ENCODE peak calls at places on chromosomes 7 and 10, in ten cellular contexts. One of them, this sample, is unnamed.

GRCh38 chr10:97029271-97029670 is 156.5 kb downstream of the SLIT1 start:
- DNase-seq in lung: no peak
- DNase-seq in neural crest cell: no peak
- DNase-seq in B cell: no peak
- DNase-seq in Caco-2: no peak
- DNase-seq in tibial artery: no peak
- DNase-seq in cardiac fibroblast: no peak
- DNase-seq in hepatocyte: no peak
- DNase-seq in Panc1: no peak
- DNase-seq in stomach: no peak
- DNase-seq in this sample: no peak

GRCh38 chr7:152108359-152108758 is 82.9 kb downstream of the GALNT11 start:
- DNase-seq in B cell: no peak
- DNase-seq in Panc1: no peak
- DNase-seq in cardiac fibroblast: no peak
- DNase-seq in Caco-2: peak; percentile 57
- DNase-seq in neural crest cell: no peak
- DNase-seq in stomach: no peak
- DNase-seq in lung: no peak
- DNase-seq in hepatocyte: no peak
- DNase-seq in tibial artery: no peak
- DNase-seq in this sample: no peak

GRCh38 chr10:16923309-16923708 is 106.1 kb upstream of the RSU1 start:
- DNase-seq in cardiac fibroblast: no peak
- DNase-seq in B cell: no peak
- DNase-seq in stomach: no peak
- DNase-seq in neural crest cell: no peak
- DNase-seq in Caco-2: no peak
- DNase-seq in tibial artery: no peak
- DNase-seq in lung: no peak
- DNase-seq in Panc1: no peak
- DNase-seq in hepatocyte: no peak
- DNase-seq in this sample: no peak

GRCh38 chr10:9024210-9024609 is 969.7 kb downstream of the GATA3 start:
- DNase-seq in hepatocyte: no peak
- DNase-seq in Panc1: peak; percentile 17
- DNase-seq in neural crest cell: no peak
- DNase-seq in tibial artery: no peak
- DNase-seq in cardiac fibroblast: no peak
- DNase-seq in stomach: no peak
- DNase-seq in B cell: no peak
- DNase-seq in Caco-2: no peak
- DNase-seq in lung: no peak
- DNase-seq in this sample: no peak

GRCh38 chr10:3442451-3442990 is 269.9 kb upstream of the PITRM1 start:
- DNase-seq in lung: no peak
- DNase-seq in stomach: no peak
- DNase-seq in cardiac fibroblast: no peak
- DNase-seq in B cell: no peak
- DNase-seq in Panc1: no peak
- DNase-seq in tibial artery: no peak
- DNase-seq in neural crest cell: no peak
- DNase-seq in Caco-2: no peak
- DNase-seq in hepatocyte: no peak
- DNase-seq in this sample: no peak

GRCh38 chr7:24192701-24193100 is 91.3 kb upstream of the NPY start:
- DNase-seq in B cell: no peak
- DNase-seq in neural crest cell: no peak
- DNase-seq in stomach: no peak
- DNase-seq in Panc1: no peak
- DNase-seq in Caco-2: no peak
- DNase-seq in lung: no peak
- DNase-seq in tibial artery: no peak
- DNase-seq in cardiac fibroblast: no peak
- DNase-seq in hepatocyte: peak; percentile 33
- DNase-seq in this sample: no peak

GRCh38 chr7:500521-501420 is 18.9 kb downstream of the PDGFA start:
- DNase-seq in stomach: no peak
- DNase-seq in lung: no peak
- DNase-seq in Caco-2: no peak
- DNase-seq in cardiac fibroblast: no peak
- DNase-seq in hepatocyte: no peak
- DNase-seq in tibial artery: no peak
- DNase-seq in Panc1: no peak
- DNase-seq in neural crest cell: no peak
- DNase-seq in B cell: no peak
- DNase-seq in this sample: no peak

GRCh38 chr10:99234739-99235468 is 748 bp downstream of the HPSE2 start:
- DNase-seq in tibial artery: no peak
- DNase-seq in stomach: no peak
- DNase-seq in hepatocyte: peak; percentile 8
- DNase-seq in Caco-2: no peak
- DNase-seq in lung: no peak
- DNase-seq in Panc1: no peak
- DNase-seq in B cell: no peak
- DNase-seq in cardiac fibroblast: peak; percentile 20
- DNase-seq in neural crest cell: no peak
- DNase-seq in this sample: no peak

GRCh38 chr10:33334170-33334838 is at the start of gene NRP1:
- DNase-seq in Panc1: no peak
- DNase-seq in Caco-2: no peak
- DNase-seq in lung: no peak
- DNase-seq in tibial artery: peak; percentile 48
- DNase-seq in hepatocyte: peak; percentile 47
- DNase-seq in B cell: peak; percentile 39
- DNase-seq in stomach: no peak
- DNase-seq in neural crest cell: peak; percentile 36
- DNase-seq in cardiac fibroblast: no peak
- DNase-seq in this sample: peak; percentile 54

GRCh38 chr10:123669901-123670300 is 3.7 kb downstream of the GPR26 start:
- DNase-seq in lung: no peak
- DNase-seq in cardiac fibroblast: no peak
- DNase-seq in Caco-2: no peak
- DNase-seq in hepatocyte: no peak
- DNase-seq in Panc1: no peak
- DNase-seq in B cell: no peak
- DNase-seq in neural crest cell: no peak
- DNase-seq in tibial artery: no peak
- DNase-seq in stomach: no peak
- DNase-seq in this sample: no peak

GRCh38 chr10:114507449-114507848 is 103.1 kb upstream of the AFAP1L2 start:
- DNase-seq in B cell: no peak
- DNase-seq in tibial artery: no peak
- DNase-seq in lung: peak; percentile 86
- DNase-seq in Panc1: no peak
- DNase-seq in hepatocyte: peak; percentile 31
- DNase-seq in Caco-2: no peak
- DNase-seq in cardiac fibroblast: no peak
- DNase-seq in stomach: peak; percentile 98
- DNase-seq in neural crest cell: no peak
- DNase-seq in this sample: no peak

GRCh38 chr7:155449880-155450557 is 7.9 kb upstream of the EN2 start:
- DNase-seq in Panc1: no peak
- DNase-seq in stomach: no peak
- DNase-seq in Caco-2: no peak
- DNase-seq in neural crest cell: no peak
- DNase-seq in B cell: peak; percentile 56
- DNase-seq in lung: no peak
- DNase-seq in cardiac fibroblast: no peak
- DNase-seq in hepatocyte: no peak
- DNase-seq in tibial artery: no peak
- DNase-seq in this sample: no peak

GRCh38 chr7:7329321-7329720 is 147.0 kb downstream of the C1GALT1 start:
- DNase-seq in tibial artery: no peak
- DNase-seq in cardiac fibroblast: no peak
- DNase-seq in hepatocyte: no peak
- DNase-seq in B cell: no peak
- DNase-seq in lung: no peak
- DNase-seq in stomach: no peak
- DNase-seq in neural crest cell: no peak
- DNase-seq in Panc1: no peak
- DNase-seq in Caco-2: no peak
- DNase-seq in this sample: no peak

GRCh38 chr10:113434315-113434714 is 118.5 kb upstream of the HABP2 start:
- DNase-seq in Caco-2: no peak
- DNase-seq in stomach: no peak
- DNase-seq in cardiac fibroblast: no peak
- DNase-seq in hepatocyte: no peak
- DNase-seq in lung: no peak
- DNase-seq in B cell: no peak
- DNase-seq in tibial artery: no peak
- DNase-seq in Panc1: no peak
- DNase-seq in neural crest cell: no peak
- DNase-seq in this sample: no peak

GRCh38 chr10:113433711-113434110 is 119.1 kb upstream of the HABP2 start:
- DNase-seq in lung: no peak
- DNase-seq in cardiac fibroblast: no peak
- DNase-seq in Caco-2: no peak
- DNase-seq in neural crest cell: no peak
- DNase-seq in Panc1: no peak
- DNase-seq in tibial artery: no peak
- DNase-seq in B cell: no peak
- DNase-seq in stomach: no peak
- DNase-seq in hepatocyte: peak; percentile 28
- DNase-seq in this sample: no peak

GRCh38 chr10:113430634-113431033 is 122.2 kb upstream of the HABP2 start:
- DNase-seq in Caco-2: no peak
- DNase-seq in lung: no peak
- DNase-seq in Panc1: no peak
- DNase-seq in cardiac fibroblast: no peak
- DNase-seq in B cell: no peak
- DNase-seq in stomach: no peak
- DNase-seq in tibial artery: no peak
- DNase-seq in neural crest cell: no peak
- DNase-seq in hepatocyte: no peak
- DNase-seq in this sample: no peak

GRCh38 chr10:113434950-113435349 is 117.9 kb upstream of the HABP2 start:
- DNase-seq in hepatocyte: no peak
- DNase-seq in lung: no peak
- DNase-seq in cardiac fibroblast: no peak
- DNase-seq in stomach: no peak
- DNase-seq in neural crest cell: no peak
- DNase-seq in B cell: no peak
- DNase-seq in tibial artery: no peak
- DNase-seq in Panc1: no peak
- DNase-seq in Caco-2: no peak
- DNase-seq in this sample: no peak

GRCh38 chr10:113431807-113432206 is 121.0 kb upstream of the HABP2 start:
- DNase-seq in stomach: no peak
- DNase-seq in neural crest cell: no peak
- DNase-seq in lung: no peak
- DNase-seq in hepatocyte: no peak
- DNase-seq in Panc1: no peak
- DNase-seq in tibial artery: no peak
- DNase-seq in cardiac fibroblast: no peak
- DNase-seq in B cell: no peak
- DNase-seq in Caco-2: no peak
- DNase-seq in this sample: no peak
- TF ChIP-seq CTCF in stomach: no peak
- TF ChIP-seq CTCF in neural crest cell: no peak
- TF ChIP-seq CTCF in lung: no peak
- TF ChIP-seq CTCF in hepatocyte: no peak
- TF ChIP-seq CTCF in Panc1: no peak
- TF ChIP-seq CTCF in tibial artery: no peak
- TF ChIP-seq CTCF in cardiac fibroblast: no peak
- TF ChIP-seq CTCF in B cell: no peak
- TF ChIP-seq CTCF in Caco-2: no peak
- TF ChIP-seq CTCF in this sample: no peak

GRCh38 chr10:24545585-24545984 is 178.1 kb downstream of the ARHGAP21 start:
- DNase-seq in neural crest cell: no peak
- DNase-seq in B cell: no peak
- DNase-seq in Panc1: no peak
- DNase-seq in stomach: no peak
- DNase-seq in cardiac fibroblast: no peak
- DNase-seq in hepatocyte: no peak
- DNase-seq in lung: no peak
- DNase-seq in tibial artery: no peak
- DNase-seq in Caco-2: no peak
- DNase-seq in this sample: no peak
- TF ChIP-seq CTCF in neural crest cell: no peak
- TF ChIP-seq CTCF in B cell: no peak
- TF ChIP-seq CTCF in Panc1: no peak
- TF ChIP-seq CTCF in stomach: no peak
- TF ChIP-seq CTCF in cardiac fibroblast: no peak
- TF ChIP-seq CTCF in hepatocyte: no peak
- TF ChIP-seq CTCF in lung: no peak
- TF ChIP-seq CTCF in tibial artery: no peak
- TF ChIP-seq CTCF in Caco-2: no peak
- TF ChIP-seq CTCF in this sample: no peak

GRCh38 chr10:19658622-19659233 is 157.5 kb upstream of the PLXDC2 start:
- DNase-seq in lung: no peak
- DNase-seq in cardiac fibroblast: peak; percentile 60
- DNase-seq in Panc1: no peak
- DNase-seq in neural crest cell: no peak
- DNase-seq in stomach: no peak
- DNase-seq in B cell: no peak
- DNase-seq in Caco-2: no peak
- DNase-seq in tibial artery: no peak
- DNase-seq in hepatocyte: no peak
- DNase-seq in this sample: no peak

GRCh38 chr10:19658131-19658530 is 158.1 kb upstream of the PLXDC2 start:
- DNase-seq in B cell: no peak
- DNase-seq in neural crest cell: no peak
- DNase-seq in tibial artery: no peak
- DNase-seq in stomach: no peak
- DNase-seq in cardiac fibroblast: peak; percentile 57
- DNase-seq in hepatocyte: no peak
- DNase-seq in lung: no peak
- DNase-seq in Panc1: no peak
- DNase-seq in Caco-2: no peak
- DNase-seq in this sample: no peak

GRCh38 chr10:19668104-19668503 is 148.1 kb upstream of the PLXDC2 start:
- DNase-seq in lung: no peak
- DNase-seq in neural crest cell: no peak
- DNase-seq in B cell: no peak
- DNase-seq in stomach: no peak
- DNase-seq in Panc1: no peak
- DNase-seq in Caco-2: no peak
- DNase-seq in hepatocyte: no peak
- DNase-seq in cardiac fibroblast: no peak
- DNase-seq in tibial artery: no peak
- DNase-seq in this sample: no peak

GRCh38 chr10:19659920-19660655 is 156.1 kb upstream of the PLXDC2 start:
- DNase-seq in hepatocyte: no peak
- DNase-seq in tibial artery: no peak
- DNase-seq in neural crest cell: no peak
- DNase-seq in B cell: no peak
- DNase-seq in Panc1: no peak
- DNase-seq in stomach: no peak
- DNase-seq in Caco-2: no peak
- DNase-seq in lung: no peak
- DNase-seq in cardiac fibroblast: peak; percentile 66
- DNase-seq in this sample: no peak

GRCh38 chr10:19663344-19663743 is 152.9 kb upstream of the PLXDC2 start:
- DNase-seq in Caco-2: no peak
- DNase-seq in cardiac fibroblast: no peak
- DNase-seq in neural crest cell: no peak
- DNase-seq in tibial artery: no peak
- DNase-seq in B cell: no peak
- DNase-seq in stomach: no peak
- DNase-seq in Panc1: no peak
- DNase-seq in hepatocyte: no peak
- DNase-seq in lung: no peak
- DNase-seq in this sample: no peak
- TF ChIP-seq CTCF in Caco-2: no peak
- TF ChIP-seq CTCF in cardiac fibroblast: no peak
- TF ChIP-seq CTCF in neural crest cell: no peak
- TF ChIP-seq CTCF in tibial artery: no peak
- TF ChIP-seq CTCF in B cell: no peak
- TF ChIP-seq CTCF in stomach: no peak
- TF ChIP-seq CTCF in Panc1: no peak
- TF ChIP-seq CTCF in hepatocyte: no peak
- TF ChIP-seq CTCF in lung: no peak
- TF ChIP-seq CTCF in this sample: no peak

GRCh38 chr10:92550924-92551323 is 23.0 kb downstream of the IDE start:
- DNase-seq in stomach: no peak
- DNase-seq in tibial artery: no peak
- DNase-seq in B cell: no peak
- DNase-seq in hepatocyte: no peak
- DNase-seq in neural crest cell: no peak
- DNase-seq in cardiac fibroblast: no peak
- DNase-seq in lung: no peak
- DNase-seq in Caco-2: no peak
- DNase-seq in Panc1: no peak
- DNase-seq in this sample: no peak
- TF ChIP-seq CTCF in stomach: no peak
- TF ChIP-seq CTCF in tibial artery: no peak
- TF ChIP-seq CTCF in B cell: no peak
- TF ChIP-seq CTCF in hepatocyte: no peak
- TF ChIP-seq CTCF in neural crest cell: peak; percentile 23
- TF ChIP-seq CTCF in cardiac fibroblast: no peak
- TF ChIP-seq CTCF in lung: no peak
- TF ChIP-seq CTCF in Caco-2: no peak
- TF ChIP-seq CTCF in Panc1: no peak
- TF ChIP-seq CTCF in this sample: no peak